ENCODE peak calls at places on chromosomes 7 and 10, in seven cellular contexts. Z is endothelial cell of umbilical vein, Q is lower leg skin, L is colonic mucosa, H is tibial artery, G is neural crest cell, X is WERI-Rb-1. F is an unnamed sample.

GRCh38 chr10:29102233-29102632 is 186.6 kb upstream of the LYZL1 start:
- DNase-seq in Z (peak), Q (no peak), L (no peak), H (no peak), G (no peak), X (no peak), F (no peak)

GRCh38 chr7:143015926-143016490 is 10.9 kb downstream of the OR9A2 start:
- DNase-seq in Z (no peak), Q (no peak), L (no peak), H (no peak), G (no peak), X (no peak), F (no peak)

GRCh38 chr7:2876031-2876862 is 32.1 kb upstream of the GNA12 start:
- DNase-seq in Z (no peak), Q (no peak), L (no peak), H (no peak), G (no peak), X (no peak), F (no peak)

GRCh38 chr7:135748770-135749169 is at the start of gene FAM180A:
- DNase-seq in Z (no peak), Q (peak), L (peak), H (peak), G (no peak), X (no peak), F (no peak)

GRCh38 chr7:93717217-93717900 is 142.8 kb upstream of the CALCR start:
- DNase-seq in Z (no peak), Q (no peak), L (no peak), H (no peak), G (no peak), X (no peak), F (no peak)

GRCh38 chr10:74223755-74224530 is 72.9 kb downstream of the ADK start:
- DNase-seq in Z (peak), Q (no peak), L (no peak), H (no peak), G (no peak), X (no peak), F (no peak)

GRCh38 chr10:87838650-87839049 is 20.6 kb upstream of the ATAD1 start:
- DNase-seq in Z (no peak), Q (no peak), L (no peak), H (no peak), G (no peak), X (no peak), F (no peak)

GRCh38 chr7:22346383-22347107 is 10.4 kb downstream of the RAPGEF5 start:
- DNase-seq in Z (no peak), Q (no peak), L (no peak), H (no peak), G (no peak), X (no peak), F (no peak)

GRCh38 chr10:63588436-63589180 is 67.4 kb downstream of the REEP3 start:
- DNase-seq in Z (peak), Q (no peak), L (peak), H (no peak), G (no peak), X (no peak), F (no peak)

GRCh38 chr7:2209146-2209960 is 23.4 kb downstream of the MAD1L1 start:
- DNase-seq in Z (peak), Q (peak), L (peak), H (peak), G (peak), X (peak), F (peak)

GRCh38 chr7:129502708-129503685 is 666 bp downstream of the SMKR1 start:
- DNase-seq in Z (peak), Q (peak), L (no peak), H (no peak), G (peak), X (no peak), F (peak)
- TF ChIP-seq CTCF in Z (peak), Q (no peak), L (no peak), H (no peak), G (peak), X (peak), F (peak)

DNA sequence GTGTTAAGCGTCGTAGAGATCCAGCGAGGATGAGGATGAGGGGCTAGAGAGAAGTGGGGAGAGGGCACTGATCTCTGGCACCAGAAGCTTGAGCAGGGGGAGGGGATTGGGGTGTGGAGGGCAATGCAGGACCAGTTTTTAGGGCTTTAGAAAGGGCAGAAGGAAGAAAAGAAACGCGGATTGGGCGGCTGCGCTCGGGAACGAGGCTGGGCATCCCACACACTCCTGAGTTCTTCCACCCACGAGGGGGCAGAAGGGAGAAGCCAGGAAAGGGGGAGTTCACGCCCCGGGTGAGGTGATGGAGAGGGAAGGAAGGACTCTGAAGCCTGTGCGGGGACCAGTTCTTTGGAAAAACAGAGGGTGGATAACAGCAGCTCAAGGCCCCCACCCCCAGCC is 6.1 kb upstream of the VGF start:
- DNase-seq in Z (no peak), Q (no peak), L (no peak), H (no peak), G (no peak), X (peak), F (no peak)
- TF ChIP-seq CTCF in Z (peak), Q (no peak), L (no peak), H (no peak), G (no peak), X (peak), F (no peak)

GRCh38 chr7:130894146-130895005 is 160.4 kb upstream of the KLF14 start:
- DNase-seq in Z (peak), Q (peak), L (no peak), H (peak), G (no peak), X (peak), F (no peak)

GRCh38 chr7:130895006-130895750 is 161.2 kb upstream of the KLF14 start:
- DNase-seq in Z (no peak), Q (no peak), L (no peak), H (no peak), G (no peak), X (no peak), F (no peak)

GRCh38 chr7:130897515-130898419 is 163.8 kb upstream of the KLF14 start:
- DNase-seq in Z (no peak), Q (no peak), L (no peak), H (no peak), G (no peak), X (no peak), F (no peak)

GRCh38 chr7:130896898-130897514 is 163.0 kb upstream of the KLF14 start:
- DNase-seq in Z (peak), Q (peak), L (peak), H (no peak), G (peak), X (peak), F (peak)

GRCh38 chr7:130896051-130896881 is 162.3 kb upstream of the KLF14 start:
- DNase-seq in Z (no peak), Q (no peak), L (no peak), H (no peak), G (no peak), X (no peak), F (no peak)
- TF ChIP-seq CTCF in Z (peak), Q (no peak), L (no peak), H (no peak), G (no peak), X (peak), F (no peak)

DNA sequence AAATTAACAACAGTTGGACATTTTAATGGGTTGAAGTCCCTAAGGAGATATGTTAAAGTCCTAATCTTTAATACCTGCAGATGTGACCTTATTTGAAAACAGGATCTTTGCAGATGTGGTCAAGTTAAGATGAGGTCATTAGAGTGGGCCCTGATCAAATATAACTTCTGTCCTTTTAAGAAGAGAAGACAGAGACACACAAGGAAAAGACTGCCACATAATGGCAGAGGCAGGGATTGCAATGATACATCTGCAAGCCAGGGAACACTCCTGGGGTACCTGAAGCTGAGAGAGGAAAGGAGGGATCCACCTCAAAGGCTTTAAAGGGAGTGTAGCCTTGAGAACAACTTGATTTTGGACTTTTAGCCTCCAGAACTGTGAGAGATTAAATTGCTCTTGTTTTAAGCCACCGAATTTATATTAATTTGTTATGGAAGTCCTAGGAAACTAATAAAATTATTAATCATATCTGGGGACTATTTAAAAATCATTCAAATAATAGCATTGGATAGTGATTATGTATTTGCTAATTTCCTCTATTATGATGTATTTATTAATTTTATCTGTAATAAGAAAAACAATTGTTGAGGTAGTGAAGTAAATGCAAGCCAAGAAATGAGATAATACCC is 700.0 kb upstream of the PCDH15 start:
- DNase-seq in Z (peak), Q (no peak), L (peak), H (no peak), G (peak), X (peak), F (peak)
- TF ChIP-seq CTCF in Z (peak), Q (no peak), L (no peak), H (no peak), G (peak), X (peak), F (peak)

DNA sequence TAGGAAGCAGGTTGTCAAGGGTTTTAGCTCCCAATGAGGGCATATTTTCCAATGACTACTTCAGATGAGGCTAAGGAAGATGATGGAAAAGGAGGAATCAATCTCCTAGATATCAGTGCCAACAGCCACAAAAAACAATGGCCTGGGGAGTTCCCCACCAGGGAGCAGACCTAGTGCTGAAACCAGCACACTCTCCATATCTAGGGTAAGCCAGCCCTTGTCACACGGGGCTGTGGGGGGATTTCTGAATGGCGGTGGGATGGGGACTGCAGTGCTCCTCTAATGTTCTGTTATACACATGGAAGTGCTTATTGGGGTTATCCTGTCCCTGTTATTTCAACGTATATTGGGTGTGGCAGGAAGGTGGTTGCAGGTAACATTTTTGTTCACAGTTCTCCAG is 18.5 kb downstream of the EPC1 start:
- DNase-seq in Z (no peak), Q (no peak), L (no peak), H (no peak), G (no peak), X (no peak), F (no peak)
- TF ChIP-seq CTCF in Z (no peak), Q (no peak), L (no peak), H (no peak), G (no peak), X (no peak), F (no peak)

GRCh38 chr7:16431646-16432424 is 10.5 kb upstream of the CRPPA start:
- DNase-seq in Z (peak), Q (no peak), L (peak), H (no peak), G (peak), X (peak), F (no peak)
- TF ChIP-seq CTCF in Z (peak), Q (no peak), L (peak), H (no peak), G (peak), X (peak), F (peak)

GRCh38 chr7:79741684-79742083 is 288.2 kb upstream of the MAGI2 start:
- DNase-seq in Z (peak), Q (no peak), L (no peak), H (no peak), G (no peak), X (no peak), F (no peak)
- TF ChIP-seq CTCF in Z (peak), Q (no peak), L (no peak), H (no peak), G (peak), X (peak), F (no peak)

GRCh38 chr7:92200791-92201190 is 21.8 kb upstream of the LRRD1 start:
- DNase-seq in Z (no peak), Q (no peak), L (no peak), H (no peak), G (no peak), X (no peak), F (no peak)
- TF ChIP-seq CTCF in Z (no peak), Q (no peak), L (no peak), H (no peak), G (no peak), X (no peak), F (no peak)

F was measured in glutamatergic neuron.